ENCODE peak calls at places on chromosomes 12 and 14, in six cellular contexts. U is effector memory CD4-positive, alpha-beta T cell; D is EH; C is neural progenitor cell; H is GM12865; V is neural crest cell. W is an unnamed sample.

GRCh38 chr14:68342216-68342615 is 450.7 kb downstream of the ZFP36L1 start:
- DNase-seq in U (no peak), D (no peak), C (no peak), H (no peak), V (no peak), W (no peak)

GRCh38 chr12:28237423-28237822 is 47.2 kb downstream of the CCDC91 start:
- DNase-seq in U (no peak), D (peak; percentile 25), C (no peak), H (no peak), V (no peak), W (no peak)

GRCh38 chr14:75222208-75222701 is 45.8 kb upstream of the TMED10 start:
- DNase-seq in U (no peak), D (peak; percentile 91), C (no peak), H (peak; percentile 62), V (no peak), W (no peak)

GRCh38 chr14:68521952-68522509 is 270.8 kb downstream of the ZFP36L1 start:
- DNase-seq in U (no peak), D (no peak), C (no peak), H (no peak), V (no peak), W (no peak)

GRCh38 chr14:100031506-100032281 is 33.5 kb upstream of the EVL start:
- DNase-seq in U (no peak), D (peak; percentile 99), C (no peak), H (no peak), V (no peak), W (no peak)

GRCh38 chr12:53355121-53355520 is 19.0 kb upstream of the SP7 start:
- DNase-seq in U (no peak), D (no peak), C (no peak), H (no peak), V (no peak), W (no peak)

GRCh38 chr14:32762886-32763285 is 175.8 kb upstream of the NPAS3 start:
- DNase-seq in U (no peak), D (peak; percentile 49), C (no peak), H (no peak), V (no peak), W (no peak)

GRCh38 chr12:52590021-52590420 is 11.2 kb downstream of the KRT72 start:
- DNase-seq in U (no peak), D (no peak), C (no peak), H (no peak), V (no peak), W (no peak)

GRCh38 chr12:26853303-26854027 is 20.5 kb upstream of the ITPR2 start:
- DNase-seq in U (peak; percentile 50), D (peak; percentile 69), C (peak; percentile 67), H (peak; percentile 83), V (peak; percentile 52), W (peak; percentile 60)

GRCh38 chr12:111034911-111035577 is 114.7 kb upstream of the MYL2 start:
- DNase-seq in U (no peak), D (no peak), C (peak; percentile 13), H (no peak), V (peak; percentile 20), W (no peak)

GRCh38 chr12:106125351-106126085 is 13.2 kb downstream of the NUAK1 start:
- DNase-seq in U (no peak), D (no peak), C (no peak), H (no peak), V (no peak), W (no peak)

GRCh38 chr12:27462851-27463250 is 16.3 kb downstream of the SMCO2 start:
- DNase-seq in U (no peak), D (no peak), C (no peak), H (no peak), V (no peak), W (no peak)

GRCh38 chr14:60220917-60221316 is 28.1 kb upstream of the PPM1A start:
- DNase-seq in U (no peak), D (no peak), C (no peak), H (no peak), V (no peak), W (no peak)

GRCh38 chr14:104639889-104640548 is 35.4 kb upstream of the TMEM179 start:
- DNase-seq in U (peak; percentile 28), D (peak; percentile 55), C (peak; percentile 89), H (peak; percentile 62), V (peak; percentile 80), W (peak; percentile 16)

GRCh38 chr12:111033281-111034147 is 113.1 kb upstream of the MYL2 start:
- DNase-seq in U (no peak), D (no peak), C (peak; percentile 72), H (no peak), V (peak; percentile 57), W (no peak)

GRCh38 chr12:63410197-63410596 is 258.1 kb downstream of the DPY19L2 start:
- DNase-seq in U (no peak), D (no peak), C (peak; percentile 14), H (no peak), V (no peak), W (no peak)

GRCh38 chr12:95548056-95548538 is 3.2 kb downstream of the USP44 start:
- DNase-seq in U (no peak), D (no peak), C (peak; percentile 84), H (no peak), V (peak; percentile 30), W (peak; percentile 15)

GRCh38 chr14:67846029-67846610 is 26.5 kb downstream of the RAD51B start:
- DNase-seq in U (no peak), D (no peak), C (no peak), H (no peak), V (no peak), W (no peak)

GRCh38 chr12:113899844-113900471 is 66.2 kb downstream of the RBM19 start:
- DNase-seq in U (no peak), D (no peak), C (peak; percentile 71), H (no peak), V (peak; percentile 12), W (no peak)

W was measured in T-helper 9 cell.